ENCODE peak calls at places on chromosomes 1 and 21, in four cellular contexts. C is aorta, A is astrocyte, B is uterus. T is an unnamed sample.

GRCh38 chr21:33025106-33025470 is 647 bp upstream of the OLIG2 start:
- DNase-seq in C (no peak), A (no peak), B (no peak), T (no peak)

GRCh38 chr1:42990757-42991346 is 32.2 kb upstream of the SLC2A1 start:
- DNase-seq in C (no peak), A (no peak), B (no peak), T (no peak)

GRCh38 chr1:224880593-224881307 is 48.7 kb upstream of the DNAH14 start:
- DNase-seq in C (no peak), A (no peak), B (no peak), T (no peak)

GRCh38 chr1:171742577-171742922 is 685 bp upstream of the VAMP4 start:
- DNase-seq in C (peak; percentile 68), A (peak; percentile 36), B (peak; percentile 61), T (peak; percentile 70)

GRCh38 chr1:9630331-9631081 is 21.0 kb upstream of the PIK3CD start:
- DNase-seq in C (no peak), A (no peak), B (no peak), T (no peak)

GRCh38 chr1:89812992-89813391 is 7.8 kb upstream of the LRRC8D start:
- DNase-seq in C (no peak), A (no peak), B (peak; percentile 71), T (no peak)

GRCh38 chr1:176774224-176774623 is 311.2 kb downstream of the PAPPA2 start:
- DNase-seq in C (no peak), A (no peak), B (no peak), T (no peak)

GRCh38 chr1:176522310-176522846 is 59.4 kb downstream of the PAPPA2 start:
- DNase-seq in C (no peak), A (no peak), B (no peak), T (no peak)

GRCh38 chr1:234716907-234717375 is 107.0 kb upstream of the IRF2BP2 start:
- DNase-seq in C (peak; percentile 24), A (no peak), B (no peak), T (no peak)

GRCh38 chr1:63858153-63858552 is 84.3 kb downstream of the ROR1 start:
- DNase-seq in C (no peak), A (no peak), B (no peak), T (no peak)

GRCh38 chr21:29678616-29679015 is 261.2 kb downstream of the GRIK1 start:
- DNase-seq in C (no peak), A (no peak), B (no peak), T (no peak)

GRCh38 chr1:74517599-74518051 is 5.2 kb upstream of the LRRC53 start:
- DNase-seq in C (no peak), A (no peak), B (no peak), T (no peak)

GRCh38 chr1:50251592-50252165 is 143.0 kb downstream of the ELAVL4 start:
- DNase-seq in C (no peak), A (no peak), B (no peak), T (no peak)

GRCh38 chr1:22447581-22448215 is 4.0 kb upstream of the ZBTB40 start:
- DNase-seq in C (peak; percentile 64), A (peak; percentile 70), B (no peak), T (peak; percentile 82)

GRCh38 chr1:224170748-224171478 is 12.1 kb upstream of the DEGS1 start:
- DNase-seq in C (peak; percentile 56), A (no peak), B (no peak), T (no peak)

GRCh38 chr1:90989990-90990389 is 31.8 kb downstream of the ZNF644 start:
- DNase-seq in C (no peak), A (no peak), B (no peak), T (no peak)

GRCh38 chr1:32224285-32224684 is 2.1 kb downstream of the EIF3I start:
- DNase-seq in C (no peak), A (no peak), B (no peak), T (no peak)

GRCh38 chr1:21511579-21512522 is 2.6 kb downstream of the ALPL start:
- DNase-seq in C (peak; percentile 84), A (peak; percentile 96), B (no peak), T (peak; percentile 92)

GRCh38 chr1:69673301-69673700 is 105.6 kb downstream of the LRRC7 start:
- DNase-seq in C (no peak), A (no peak), B (no peak), T (no peak)

GRCh38 chr1:46172321-46172720 is 2.6 kb upstream of the TSPAN1 start:
- DNase-seq in C (no peak), A (no peak), B (no peak), T (no peak)

GRCh38 chr1:213606252-213606820 is 381.4 kb upstream of the PROX1 start:
- DNase-seq in C (no peak), A (no peak), B (no peak), T (no peak)

GRCh38 chr1:56002272-56002671 is 577.1 kb downstream of the PLPP3 start:
- DNase-seq in C (no peak), A (no peak), B (no peak), T (no peak)

GRCh38 chr1:28796321-28797213 is 15.4 kb upstream of the OPRD1 start:
- DNase-seq in C (no peak), A (no peak), B (no peak), T (no peak)

GRCh38 chr1:182890927-182891610 is 51.9 kb downstream of the DHX9 start:
- DNase-seq in C (no peak), A (no peak), B (no peak), T (no peak)

GRCh38 chr1:18149113-18149641 is 41.6 kb downstream of the IGSF21 start:
- DNase-seq in C (no peak), A (no peak), B (no peak), T (peak; percentile 64)

GRCh38 chr21:16195476-16195875 is 465.7 kb downstream of the USP25 start:
- DNase-seq in C (no peak), A (peak; percentile 71), B (no peak), T (no peak)

GRCh38 chr1:214416417-214417212 is 134.8 kb downstream of the PTPN14 start:
- DNase-seq in C (no peak), A (peak; percentile 87), B (no peak), T (no peak)

GRCh38 chr1:203126151-203126865 is 1.2 kb upstream of the ADORA1 start:
- DNase-seq in C (no peak), A (peak; percentile 6), B (no peak), T (no peak)

GRCh38 chr1:218164930-218165686 is 120.0 kb upstream of the RRP15 start:
- DNase-seq in C (no peak), A (peak; percentile 2), B (no peak), T (peak; percentile 60)

GRCh38 chr1:115755436-115756370 is 12.8 kb downstream of the CASQ2 start:
- DNase-seq in C (no peak), A (no peak), B (no peak), T (no peak)

GRCh38 chr1:235138821-235139220 is 10.2 kb upstream of the TOMM20 start:
- DNase-seq in C (no peak), A (no peak), B (no peak), T (no peak)

DNA sequence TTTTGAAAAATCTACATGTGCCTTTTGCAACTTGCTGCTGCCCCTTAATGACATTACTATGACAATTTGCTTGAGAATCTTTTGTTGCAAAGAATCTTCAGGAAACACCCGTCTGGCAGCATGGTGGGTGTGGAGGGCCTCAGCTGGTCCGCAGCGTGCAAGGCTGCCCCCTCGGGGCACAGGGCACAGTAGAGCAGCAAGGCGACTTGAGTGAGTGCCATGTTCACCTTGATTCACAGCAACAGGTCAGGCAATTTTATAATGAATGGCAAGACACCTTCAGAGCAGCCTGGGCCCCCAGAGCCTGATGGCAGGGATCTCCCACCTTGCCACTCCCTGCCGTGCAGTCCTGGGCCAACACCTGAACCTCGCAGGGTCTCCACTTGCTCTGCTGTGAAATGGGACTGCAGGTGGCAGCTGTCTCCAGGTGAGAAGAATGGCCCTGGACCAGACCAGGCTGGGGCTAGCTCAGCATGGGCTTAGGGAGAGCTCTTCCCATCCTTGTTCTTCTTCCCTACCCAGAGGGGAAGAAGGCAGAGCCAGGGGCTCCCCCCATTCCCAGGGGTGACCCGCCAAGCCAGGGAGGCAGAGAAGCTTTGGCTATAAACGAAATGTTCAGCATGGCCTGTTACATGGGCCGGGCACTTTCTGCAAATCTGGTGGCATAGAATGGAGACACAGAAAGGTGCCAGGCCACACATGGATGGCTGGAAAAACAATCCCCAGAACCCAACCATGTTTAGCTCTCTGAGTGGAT is 34.5 kb upstream of the ACTRT2 start:
- DNase-seq in C (no peak), A (no peak), B (no peak), T (no peak)
- H3K9me3 ChIP-seq in C (no peaks in the 10 kb centered on the region), A (no peaks in the 10 kb centered on the region), B (no peaks in the 10 kb centered on the region), T (no peaks in the 10 kb centered on the region)

GRCh38 chr1:4054957-4055676 is 155.0 kb upstream of the C1orf174 start:
- DNase-seq in C (no peak), A (no peak), B (no peak), T (peak; percentile 20)
- H3K9me3 ChIP-seq in C (peaks cover 2% of the 10 kb centered on the region), A (peaks cover 6% of the 10 kb centered on the region), B (no peaks in the 10 kb centered on the region), T (no peaks in the 10 kb centered on the region)

GRCh38 chr1:226467443-226467842 is 59.5 kb upstream of the PARP1 start:
- DNase-seq in C (no peak), A (no peak), B (no peak), T (no peak)

GRCh38 chr1:226466301-226466700 is 58.4 kb upstream of the PARP1 start:
- DNase-seq in C (no peak), A (no peak), B (no peak), T (no peak)

DNA sequence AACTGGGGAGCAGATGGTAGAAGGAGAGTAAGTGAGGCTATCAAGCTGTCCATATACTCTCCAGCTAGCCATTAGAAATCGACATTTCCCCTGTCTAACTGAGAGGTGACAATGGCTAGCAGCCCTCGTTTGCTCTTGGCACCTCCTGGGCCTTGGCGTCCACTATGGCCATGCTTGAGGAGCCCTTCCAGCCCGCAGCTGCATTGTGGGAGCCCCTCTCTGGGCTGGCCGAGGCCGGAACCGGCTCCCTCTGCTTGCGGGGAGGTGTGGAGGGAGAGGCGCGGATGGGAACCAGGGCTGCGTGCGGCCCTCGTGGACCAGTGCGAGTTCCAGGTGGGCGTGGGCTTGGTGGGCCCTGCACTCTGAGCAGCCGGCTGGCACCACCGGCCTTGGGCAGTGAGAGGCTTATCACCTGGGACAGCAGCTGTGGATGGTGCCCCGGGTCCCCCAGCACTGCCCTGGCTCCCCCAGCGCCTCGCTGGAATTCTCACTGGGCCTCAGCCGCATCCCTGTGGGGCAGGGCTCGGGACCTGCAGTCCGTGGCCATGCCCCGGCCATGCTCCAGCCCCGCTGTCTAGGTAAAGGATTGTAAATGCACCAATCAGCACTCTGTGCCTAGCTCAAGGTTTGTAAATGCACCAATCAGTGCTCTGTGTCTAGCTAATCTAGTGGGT is 56.2 kb upstream of the PARP1 start:
- DNase-seq in C (no peak), A (no peak), B (no peak), T (no peak)
- H3K9me3 ChIP-seq in C (peaks cover 10% of the 10 kb centered on the region), A (no peaks in the 10 kb centered on the region), B (no peaks in the 10 kb centered on the region), T (no peaks in the 10 kb centered on the region)

DNA sequence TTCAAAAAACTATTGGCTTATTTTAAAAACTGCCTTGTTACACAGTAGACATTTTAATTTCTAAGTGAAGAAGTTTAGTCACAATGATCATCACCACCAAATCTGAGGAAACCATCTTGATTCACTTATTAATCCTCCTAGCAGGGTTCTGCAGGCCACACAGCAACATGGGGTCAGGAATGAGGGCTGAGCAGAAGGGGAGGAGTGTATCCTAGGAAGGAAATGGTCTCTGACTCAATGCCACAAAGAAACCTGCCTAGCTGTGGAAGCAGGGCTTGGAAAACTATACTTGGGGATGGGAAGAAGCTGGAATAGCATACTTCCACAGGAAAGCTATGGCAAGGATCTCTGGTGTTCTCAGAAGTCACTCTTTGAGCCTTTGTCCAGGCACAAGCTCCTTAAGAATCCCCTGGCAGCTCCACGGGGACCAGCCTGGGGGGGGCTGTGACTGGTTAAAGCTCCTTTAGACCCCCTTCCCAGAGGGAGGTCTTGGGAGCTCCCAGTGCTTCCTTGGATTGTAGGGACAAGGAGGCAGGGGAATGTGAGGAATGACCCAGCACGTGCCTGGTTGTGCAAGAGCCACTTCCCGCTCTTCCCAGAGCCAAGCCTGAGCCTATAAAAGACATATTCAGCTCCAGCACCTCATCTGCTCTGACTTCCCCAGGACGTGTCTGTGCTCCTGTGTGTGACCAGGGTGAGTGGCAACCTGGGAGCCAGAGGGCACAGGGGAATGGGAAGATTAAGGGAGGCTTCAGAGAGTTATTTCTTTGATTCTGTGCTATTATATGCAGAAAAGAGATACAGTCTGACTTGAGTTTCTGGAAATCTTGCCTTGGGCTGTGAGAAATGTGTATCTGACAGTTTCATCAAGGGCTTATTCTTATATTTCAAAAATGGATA is at the start of gene LCE2A:
- DNase-seq in C (no peak), A (no peak), B (no peak), T (no peak)
- H3K9me3 ChIP-seq in C (no peaks in the 10 kb centered on the region), A (no peaks in the 10 kb centered on the region), B (no peaks in the 10 kb centered on the region), T (no peaks in the 10 kb centered on the region)

T was measured in MG63.